ENCODE peak calls at places on chromosomes 5 and 9, in six cellular contexts. A is GM23248, W is neural progenitor cell, U is HCT116, H is PC-3, X is hepatocyte. S is an unnamed sample. For H3K9me3, the result is how much of the 10 kb centered on the place peaks cover.

GRCh38 chr5:77670526-77670925 is 32.0 kb upstream of the OTP start:
- DNase-seq in W (no peak), H (no peak), A (no peak), U (no peak), X (no peak), S (no peak)

GRCh38 chr5:108461628-108462367 is 79.9 kb upstream of the FBXL17 start:
- DNase-seq in W (no peak), X (no peak), A (peak), U (no peak), H (peak), S (peak)

GRCh38 chr5:322942-323879 is 1.7 kb downstream of the AHRR start:
- DNase-seq in W (no peak), X (no peak), H (no peak), U (no peak), A (peak), S (no peak)

GRCh38 chr9:127776195-127776918 is 2.1 kb downstream of the SH2D3C start:
- DNase-seq in W (peak), U (no peak), A (no peak), H (no peak), X (no peak), S (peak)

GRCh38 chr5:170173227-170173626 is 59.6 kb upstream of the C5orf58 start:
- DNase-seq in W (no peak), U (peak), X (no peak), H (peak), A (peak), S (no peak)

GRCh38 chr9:126146254-126147145 is 180.1 kb upstream of the MVB12B start:
- DNase-seq in U (no peak), W (peak), A (peak), X (peak), H (peak), S (no peak)

GRCh38 chr5:39765381-39765780 is 340.6 kb upstream of the DAB2 start:
- DNase-seq in U (no peak), W (no peak), A (peak), X (no peak), H (no peak), S (no peak)

GRCh38 chr5:167769846-167770420 is 521.5 kb upstream of the WWC1 start:
- DNase-seq in H (no peak), X (no peak), W (no peak), A (peak), U (no peak), S (no peak)

GRCh38 chr9:26471271-26471670 is 421.3 kb downstream of the CAAP1 start:
- DNase-seq in U (no peak), H (no peak), X (no peak), W (no peak), A (no peak), S (no peak)

GRCh38 chr5:134555223-134555790 is 29.8 kb downstream of the JADE2 start:
- DNase-seq in A (peak), U (no peak), X (no peak), H (no peak), W (no peak), S (no peak)

GRCh38 chr5:7209583-7210139 is 186.3 kb upstream of the ADCY2 start:
- DNase-seq in U (no peak), W (no peak), A (no peak), H (no peak), X (no peak), S (no peak)

GRCh38 chr5:179262126-179262920 is 82.9 kb downstream of the ADAMTS2 start:
- DNase-seq in A (no peak), X (no peak), H (no peak), U (no peak), W (no peak), S (no peak)

GRCh38 chr5:75610201-75610600 is 1.1 kb upstream of the ANKDD1B start:
- DNase-seq in U (no peak), A (no peak), H (peak), X (no peak), W (no peak), S (no peak)

GRCh38 chr5:15383469-15383868 is 116.5 kb upstream of the FBXL7 start:
- DNase-seq in H (peak), X (peak), U (no peak), W (peak), A (peak), S (peak)

GRCh38 chr9:34554211-34555001 is 31.6 kb upstream of the ENHO start:
- DNase-seq in U (no peak), A (peak), X (no peak), H (no peak), W (no peak), S (no peak)

GRCh38 chr9:3548636-3549035 is 22.8 kb upstream of the RFX3 start:
- DNase-seq in H (no peak), W (no peak), A (no peak), X (no peak), U (no peak), S (no peak)

GRCh38 chr9:14346301-14346721 is 32.4 kb upstream of the NFIB start:
- DNase-seq in X (no peak), W (peak), U (no peak), H (no peak), A (no peak), S (no peak)

GRCh38 chr5:113562828-113563400 is 49.4 kb downstream of the YTHDC2 start:
- DNase-seq in X (no peak), H (no peak), W (no peak), U (no peak), A (no peak), S (no peak)

GRCh38 chr9:17735859-17736258 is 157.0 kb downstream of the SH3GL2 start:
- DNase-seq in H (no peak), X (no peak), W (no peak), U (no peak), A (no peak), S (no peak)

GRCh38 chr5:157473383-157474370 is 13.7 kb downstream of the NIPAL4 start:
- DNase-seq in A (peak), U (no peak), W (no peak), X (no peak), H (no peak), S (no peak)

GRCh38 chr5:62431735-62432617 is 19.4 kb downstream of the IPO11 start:
- DNase-seq in W (no peak), A (peak), U (no peak), H (no peak), X (no peak), S (no peak)

GRCh38 chr5:62587737-62588136 is 9.1 kb downstream of the LRRC70 start:
- DNase-seq in H (no peak), W (no peak), U (no peak), A (peak), X (no peak), S (peak)

GRCh38 chr9:84754461-84754860 is 84.9 kb downstream of the NTRK2 start:
- DNase-seq in X (no peak), U (no peak), H (no peak), A (no peak), W (no peak), S (no peak)

GRCh38 chr9:134221273-134222017 is 57.1 kb upstream of the RNU6ATAC start:
- DNase-seq in W (no peak), U (no peak), A (no peak), X (no peak), H (no peak), S (no peak)

GRCh38 chr5:10797246-10797645 is 36.2 kb upstream of the DAP start:
- DNase-seq in W (no peak), H (no peak), X (no peak), A (peak), U (no peak), S (no peak)

GRCh38 chr5:27578280-27578679 is 539.9 kb upstream of the CDH9 start:
- DNase-seq in X (no peak), U (no peak), H (no peak), W (no peak), A (no peak), S (no peak)

GRCh38 chr9:129798973-129799372 is 4.0 kb upstream of the TOR1B start:
- DNase-seq in X (no peak), W (no peak), H (no peak), U (no peak), A (no peak), S (no peak)

GRCh38 chr9:129802833-129803678 is at the start of gene TOR1B:
- DNase-seq in H (peak), W (peak), X (peak), A (peak), U (peak), S (peak)

GRCh38 chr9:129803679-129804065 is 688 bp downstream of the TOR1B start:
- DNase-seq in W (peak), X (no peak), A (peak), U (no peak), H (no peak), S (no peak)

GRCh38 chr9:129806126-129806525 is 3.1 kb downstream of the TOR1B start:
- DNase-seq in H (no peak), A (no peak), W (no peak), U (no peak), X (no peak), S (no peak)

DNA sequence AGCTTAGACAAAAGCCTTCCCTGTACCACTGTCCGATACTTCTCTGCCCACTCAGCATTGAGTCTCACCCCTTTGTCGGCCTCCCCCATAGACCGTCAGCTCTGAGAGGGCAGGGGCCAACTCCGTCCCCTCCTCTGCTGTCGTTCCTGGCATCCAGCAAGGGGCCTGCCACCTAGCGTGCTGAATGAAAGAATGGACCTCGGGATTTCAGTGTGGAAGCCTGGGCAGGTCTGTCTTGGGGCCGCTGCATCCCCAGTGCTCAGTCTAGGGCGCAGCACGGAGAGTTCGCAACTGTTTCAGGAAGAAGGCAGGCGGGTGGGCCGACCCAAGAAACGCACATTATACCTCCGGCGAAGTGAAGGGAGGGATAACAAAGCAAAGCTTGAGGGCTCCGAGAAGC is 1.5 kb upstream of the TOR1B start:
- DNase-seq in X (peak), H (no peak), W (peak), U (no peak), A (no peak), S (no peak)
- H3K9me3 ChIP-seq in X (under half), H (under half), W (under half), U (under half), A (under half), S (under half)

GRCh38 chr9:113807173-113808061 is 68.7 kb upstream of the ZNF618 start:
- DNase-seq in W (peak), A (peak), X (peak), U (peak), H (peak), S (peak)
- TF ChIP-seq EZH2phosphoT487 in W (no peak), A (no peak), X (no peak), U (no peak), H (no peak), S (no peak)

DNA sequence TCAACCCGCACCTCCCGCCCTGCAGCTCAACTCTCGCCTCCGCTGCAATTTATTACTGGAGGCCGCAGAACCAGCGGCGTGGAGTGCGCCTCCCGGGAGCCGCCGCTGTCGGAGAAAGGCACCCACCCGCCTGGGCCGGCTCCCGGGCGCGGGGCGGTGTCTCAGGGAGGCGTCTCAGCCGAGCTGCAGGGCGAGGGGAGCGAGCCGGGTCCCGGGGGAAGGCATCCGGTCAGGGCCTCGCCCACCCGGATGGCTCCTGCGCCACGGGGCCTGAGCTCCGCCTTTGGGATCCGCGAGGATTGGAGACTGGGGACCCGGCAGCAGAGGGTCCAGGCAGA is 32.9 kb downstream of the TSPAN17 start:
- DNase-seq in A (peak), U (no peak), W (no peak), H (no peak), X (no peak), S (no peak)
- TF ChIP-seq EZH2 in A (no peak), U (no peak), W (no peak), H (no peak), X (no peak), S (no peak)

GRCh38 chr5:81268797-81269196 is 32.6 kb upstream of the ZCCHC9 start:
- DNase-seq in H (peak), U (peak), A (peak), X (peak), W (no peak), S (no peak)

GRCh38 chr5:81265101-81265500 is 32.0 kb downstream of the CKMT2 start:
- DNase-seq in X (no peak), W (no peak), H (no peak), A (peak), U (no peak), S (no peak)

GRCh38 chr5:81269751-81270686 is 31.4 kb upstream of the ZCCHC9 start:
- DNase-seq in A (no peak), U (no peak), X (no peak), W (peak), H (peak), S (no peak)
- H3K9me3 ChIP-seq in A (under half), U (under half), X (under half), W (under half), H (under half), S (under half)

GRCh38 chr5:132487841-132488555 is 2.6 kb downstream of the IRF1 start:
- DNase-seq in H (no peak), X (peak), A (no peak), W (no peak), U (no peak), S (no peak)
- TF ChIP-seq EZH2phosphoT487 in H (no peak), X (no peak), A (no peak), W (no peak), U (no peak), S (no peak)